ENCODE peak calls at places on chromosomes 7 and 10, in seven cellular contexts. K is thoracic aorta, X is NCI-H2081, B is NCI-H1048, N is germinal center, P is SJCRH30, T is KBM-7. D is an unnamed sample.

GRCh38 chr7:115585015-115585655 is 445.4 kb downstream of the TFEC start:
- DNase-seq in K (no peak), X (no peak), B (no peak), N (no peak), P (peak; percentile 42), T (peak; percentile 39), D (no peak)

GRCh38 chr7:69728299-69728698 is 130.0 kb downstream of the AUTS2 start:
- DNase-seq in K (no peak), X (no peak), B (no peak), N (no peak), P (no peak), T (no peak), D (no peak)

GRCh38 chr10:49831352-49832040 is 69.4 kb upstream of the OGDHL start:
- DNase-seq in K (no peak), X (no peak), B (no peak), N (no peak), P (no peak), T (no peak), D (no peak)

GRCh38 chr7:157347217-157347904 is 10.6 kb downstream of the DNAJB6 start:
- DNase-seq in K (peak; percentile 38), X (no peak), B (no peak), N (no peak), P (no peak), T (no peak), D (no peak)

GRCh38 chr7:100629117-100629711 is 12.1 kb downstream of the TFR2 start:
- DNase-seq in K (no peak), X (peak; percentile 7), B (no peak), N (no peak), P (peak; percentile 72), T (peak; percentile 66), D (peak; percentile 44)

GRCh38 chr10:11403116-11403515 is 208.3 kb downstream of the USP6NL start:
- DNase-seq in K (no peak), X (no peak), B (no peak), N (no peak), P (no peak), T (peak; percentile 43), D (no peak)

GRCh38 chr10:101960879-101961395 is 95.0 kb downstream of the ARMH3 start:
- DNase-seq in K (no peak), X (no peak), B (no peak), N (no peak), P (no peak), T (no peak), D (no peak)

GRCh38 chr10:3811331-3811870 is 26.4 kb upstream of the KLF6 start:
- DNase-seq in K (no peak), X (no peak), B (no peak), N (peak; percentile 51), P (no peak), T (no peak), D (no peak)

GRCh38 chr7:75596727-75597614 is 104.9 kb downstream of the SPDYE5 start:
- DNase-seq in K (no peak), X (no peak), B (no peak), N (no peak), P (no peak), T (no peak), D (no peak)

GRCh38 chr7:83739527-83739926 is 90.6 kb upstream of the SEMA3E start:
- DNase-seq in K (no peak), X (no peak), B (no peak), N (no peak), P (peak; percentile 15), T (peak; percentile 14), D (no peak)

GRCh38 chr10:103678104-103678526 is 177.3 kb downstream of the SH3PXD2A start:
- DNase-seq in K (no peak), X (no peak), B (no peak), N (peak; percentile 89), P (peak; percentile 86), T (no peak), D (no peak)

GRCh38 chr7:30909431-30909830 is 2.2 kb upstream of the AQP1 start:
- DNase-seq in K (no peak), X (no peak), B (no peak), N (no peak), P (no peak), T (no peak), D (no peak)

GRCh38 chr7:96819111-96819700 is 109.6 kb upstream of the SEM1 start:
- DNase-seq in K (no peak), X (no peak), B (no peak), N (no peak), P (no peak), T (no peak), D (no peak)

GRCh38 chr7:139994356-139994755 is 68.4 kb downstream of the PARP12 start:
- DNase-seq in K (no peak), X (no peak), B (no peak), N (no peak), P (no peak), T (no peak), D (no peak)

GRCh38 chr7:51456471-51457060 is 140.0 kb upstream of the COBL start:
- DNase-seq in K (no peak), X (no peak), B (no peak), N (no peak), P (no peak), T (no peak), D (no peak)

GRCh38 chr10:100696477-100696901 is 48.9 kb upstream of the PAX2 start:
- DNase-seq in K (no peak), X (no peak), B (no peak), N (no peak), P (no peak), T (no peak), D (no peak)

GRCh38 chr7:100035865-100036264 is 13.7 kb upstream of the ZSCAN21 start:
- DNase-seq in K (no peak), X (no peak), B (no peak), N (no peak), P (no peak), T (no peak), D (no peak)

GRCh38 chr10:119541459-119542356 is 811 bp downstream of the RGS10 start:
- DNase-seq in K (no peak), X (no peak), B (no peak), N (peak; percentile 53), P (no peak), T (no peak), D (no peak)

GRCh38 chr10:3570855-3571266 is 214.1 kb downstream of the KLF6 start:
- DNase-seq in K (peak; percentile 33), X (no peak), B (no peak), N (no peak), P (no peak), T (no peak), D (no peak)

GRCh38 chr10:32577448-32577847 is 131.5 kb downstream of the CCDC7 start:
- DNase-seq in K (no peak), X (no peak), B (no peak), N (no peak), P (no peak), T (no peak), D (no peak)

GRCh38 chr10:97903128-97904025 is 53.7 kb downstream of the GOLGA7B start:
- DNase-seq in K (no peak), X (no peak), B (no peak), N (no peak), P (no peak), T (no peak), D (no peak)

GRCh38 chr7:149463500-149464161 is 2.8 kb upstream of the ZNF777 start:
- DNase-seq in K (no peak), X (no peak), B (no peak), N (no peak), P (no peak), T (no peak), D (no peak)

D was measured in HL-60.